ENCODE peak calls at places on chromosomes 16 and 17, in seven cellular contexts. One of them, this sample, is unnamed.

GRCh38 chr16:49597796-49598195 is 224.2 kb downstream of the C16orf78 start:
- DNase-seq in uterus: no peak
- DNase-seq in mucosa of descending colon: no peak
- DNase-seq in cardiac muscle cell: no peak
- DNase-seq in RWPE1: no peak
- DNase-seq in cardiac fibroblast: no peak
- DNase-seq in GM10248: no peak
- DNase-seq in this sample: peak

GRCh38 chr16:31395647-31396046 is 2.5 kb downstream of the ITGAD start:
- DNase-seq in uterus: peak
- DNase-seq in mucosa of descending colon: no peak
- DNase-seq in cardiac muscle cell: no peak
- DNase-seq in RWPE1: no peak
- DNase-seq in cardiac fibroblast: no peak
- DNase-seq in GM10248: no peak
- DNase-seq in this sample: no peak

GRCh38 chr16:11259288-11259621 is 3.3 kb upstream of the SOCS1 start:
- DNase-seq in uterus: no peak
- DNase-seq in mucosa of descending colon: no peak
- DNase-seq in cardiac muscle cell: no peak
- DNase-seq in RWPE1: no peak
- DNase-seq in cardiac fibroblast: no peak
- DNase-seq in GM10248: no peak
- DNase-seq in this sample: no peak

GRCh38 chr16:53085539-53086450 is 31.0 kb downstream of the CHD9 start:
- DNase-seq in uterus: peak
- DNase-seq in mucosa of descending colon: no peak
- DNase-seq in cardiac muscle cell: no peak
- DNase-seq in RWPE1: no peak
- DNase-seq in cardiac fibroblast: no peak
- DNase-seq in GM10248: no peak
- DNase-seq in this sample: no peak

GRCh38 chr16:50724237-50724747 is 17.6 kb upstream of the CYLD start:
- DNase-seq in uterus: no peak
- DNase-seq in mucosa of descending colon: no peak
- DNase-seq in cardiac muscle cell: no peak
- DNase-seq in RWPE1: no peak
- DNase-seq in cardiac fibroblast: peak
- DNase-seq in GM10248: no peak
- DNase-seq in this sample: no peak

GRCh38 chr16:80751167-80751566 is 53.2 kb downstream of the CDYL2 start:
- DNase-seq in uterus: no peak
- DNase-seq in mucosa of descending colon: no peak
- DNase-seq in cardiac muscle cell: no peak
- DNase-seq in RWPE1: no peak
- DNase-seq in cardiac fibroblast: peak
- DNase-seq in GM10248: no peak
- DNase-seq in this sample: no peak

GRCh38 chr16:4213721-4214120 is 28.2 kb downstream of the SRL start:
- DNase-seq in uterus: no peak
- DNase-seq in mucosa of descending colon: peak
- DNase-seq in cardiac muscle cell: no peak
- DNase-seq in RWPE1: no peak
- DNase-seq in cardiac fibroblast: peak
- DNase-seq in GM10248: no peak
- DNase-seq in this sample: no peak

GRCh38 chr17:49676276-49676868 is 1.5 kb downstream of the SPOP start:
- DNase-seq in uterus: no peak
- DNase-seq in mucosa of descending colon: no peak
- DNase-seq in cardiac muscle cell: no peak
- DNase-seq in RWPE1: peak
- DNase-seq in cardiac fibroblast: peak
- DNase-seq in GM10248: peak
- DNase-seq in this sample: no peak

GRCh38 chr17:80477647-80478478 is 1.5 kb upstream of the NPTX1 start:
- DNase-seq in uterus: no peak
- DNase-seq in mucosa of descending colon: no peak
- DNase-seq in cardiac muscle cell: peak
- DNase-seq in RWPE1: peak
- DNase-seq in cardiac fibroblast: peak
- DNase-seq in GM10248: no peak
- DNase-seq in this sample: no peak

GRCh38 chr17:81028506-81028858 is 6.5 kb upstream of the BAIAP2 start:
- DNase-seq in uterus: no peak
- DNase-seq in mucosa of descending colon: peak
- DNase-seq in cardiac muscle cell: no peak
- DNase-seq in RWPE1: no peak
- DNase-seq in cardiac fibroblast: no peak
- DNase-seq in GM10248: no peak
- DNase-seq in this sample: no peak

GRCh38 chr16:84888450-84888849 is 68.7 kb downstream of the CRISPLD2 start:
- DNase-seq in uterus: no peak
- DNase-seq in mucosa of descending colon: no peak
- DNase-seq in cardiac muscle cell: no peak
- DNase-seq in RWPE1: peak
- DNase-seq in cardiac fibroblast: no peak
- DNase-seq in GM10248: no peak
- DNase-seq in this sample: no peak

GRCh38 chr17:15306406-15306970 is 34.9 kb downstream of the TEKT3 start:
- DNase-seq in uterus: no peak
- DNase-seq in mucosa of descending colon: no peak
- DNase-seq in cardiac muscle cell: no peak
- DNase-seq in RWPE1: no peak
- DNase-seq in cardiac fibroblast: peak
- DNase-seq in GM10248: no peak
- DNase-seq in this sample: no peak

GRCh38 chr17:77439382-77440013 is 298.7 kb downstream of the SEC14L1 start:
- DNase-seq in uterus: no peak
- DNase-seq in mucosa of descending colon: no peak
- DNase-seq in cardiac muscle cell: no peak
- DNase-seq in RWPE1: no peak
- DNase-seq in cardiac fibroblast: no peak
- DNase-seq in GM10248: no peak
- DNase-seq in this sample: no peak

GRCh38 chr16:85169333-85170065 is 57.2 kb upstream of the CIBAR2 start:
- DNase-seq in uterus: no peak
- DNase-seq in mucosa of descending colon: no peak
- DNase-seq in cardiac muscle cell: peak
- DNase-seq in RWPE1: peak
- DNase-seq in cardiac fibroblast: no peak
- DNase-seq in GM10248: no peak
- DNase-seq in this sample: no peak

GRCh38 chr16:897701-898100 is 73.1 kb downstream of the LMF1 start:
- DNase-seq in uterus: no peak
- DNase-seq in mucosa of descending colon: no peak
- DNase-seq in cardiac muscle cell: no peak
- DNase-seq in RWPE1: no peak
- DNase-seq in cardiac fibroblast: no peak
- DNase-seq in GM10248: no peak
- DNase-seq in this sample: no peak

GRCh38 chr17:71764507-71764906 is 356.3 kb upstream of the SOX9 start:
- DNase-seq in uterus: no peak
- DNase-seq in mucosa of descending colon: peak
- DNase-seq in cardiac muscle cell: peak
- DNase-seq in RWPE1: peak
- DNase-seq in cardiac fibroblast: no peak
- DNase-seq in GM10248: no peak
- DNase-seq in this sample: no peak
- TF ChIP-seq CTCF in uterus: no peak
- TF ChIP-seq CTCF in mucosa of descending colon: no peak
- TF ChIP-seq CTCF in cardiac muscle cell: peak
- TF ChIP-seq CTCF in RWPE1: no peak
- TF ChIP-seq CTCF in cardiac fibroblast: peak
- TF ChIP-seq CTCF in GM10248: peak
- TF ChIP-seq CTCF in this sample: peak

GRCh38 chr16:67247698-67248400 is 568 bp upstream of the FHOD1 start:
- DNase-seq in uterus: no peak
- DNase-seq in mucosa of descending colon: no peak
- DNase-seq in cardiac muscle cell: no peak
- DNase-seq in RWPE1: no peak
- DNase-seq in cardiac fibroblast: no peak
- DNase-seq in GM10248: no peak
- DNase-seq in this sample: no peak

GRCh38 chr16:67245674-67246080 is 1.6 kb downstream of the FHOD1 start:
- DNase-seq in uterus: no peak
- DNase-seq in mucosa of descending colon: no peak
- DNase-seq in cardiac muscle cell: no peak
- DNase-seq in RWPE1: no peak
- DNase-seq in cardiac fibroblast: no peak
- DNase-seq in GM10248: no peak
- DNase-seq in this sample: no peak

GRCh38 chr16:67245189-67245585 is 2.1 kb downstream of the FHOD1 start:
- DNase-seq in uterus: no peak
- DNase-seq in mucosa of descending colon: peak
- DNase-seq in cardiac muscle cell: no peak
- DNase-seq in RWPE1: no peak
- DNase-seq in cardiac fibroblast: no peak
- DNase-seq in GM10248: no peak
- DNase-seq in this sample: no peak

GRCh38 chr16:67246945-67247697 is at the start of gene FHOD1:
- DNase-seq in uterus: peak
- DNase-seq in mucosa of descending colon: peak
- DNase-seq in cardiac muscle cell: peak
- DNase-seq in RWPE1: peak
- DNase-seq in cardiac fibroblast: peak
- DNase-seq in GM10248: peak
- DNase-seq in this sample: peak

GRCh38 chr16:67246081-67246944 is 968 bp downstream of the FHOD1 start:
- DNase-seq in uterus: peak
- DNase-seq in mucosa of descending colon: peak
- DNase-seq in cardiac muscle cell: peak
- DNase-seq in RWPE1: peak
- DNase-seq in cardiac fibroblast: peak
- DNase-seq in GM10248: peak
- DNase-seq in this sample: peak
- TF ChIP-seq CTCF in uterus: no peak
- TF ChIP-seq CTCF in mucosa of descending colon: no peak
- TF ChIP-seq CTCF in cardiac muscle cell: peak
- TF ChIP-seq CTCF in RWPE1: peak
- TF ChIP-seq CTCF in cardiac fibroblast: peak
- TF ChIP-seq CTCF in GM10248: peak
- TF ChIP-seq CTCF in this sample: peak

DNA sequence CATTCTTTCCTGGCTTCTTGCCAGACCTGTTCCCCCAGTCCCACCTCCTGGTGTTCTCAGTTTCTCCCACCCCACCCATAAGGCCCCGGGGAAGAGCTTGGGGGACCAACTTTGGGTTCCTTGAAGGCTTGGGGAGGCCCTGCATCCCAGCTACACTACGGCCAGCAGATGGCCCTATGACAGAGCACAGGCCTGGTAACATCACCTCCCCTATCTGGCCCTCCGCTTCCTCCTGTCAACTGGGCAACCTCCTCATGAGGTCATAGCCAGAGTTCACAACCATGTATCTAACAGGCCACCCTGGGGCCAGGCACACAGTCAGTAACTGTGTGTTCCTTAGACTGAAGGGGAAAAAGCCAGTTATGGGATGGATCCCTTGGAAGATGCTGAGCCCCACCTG is 31.4 kb downstream of the MYO15A start:
- DNase-seq in uterus: no peak
- DNase-seq in mucosa of descending colon: no peak
- DNase-seq in cardiac muscle cell: no peak
- DNase-seq in RWPE1: no peak
- DNase-seq in cardiac fibroblast: peak
- DNase-seq in GM10248: peak
- DNase-seq in this sample: no peak
- TF ChIP-seq CTCF in uterus: no peak
- TF ChIP-seq CTCF in mucosa of descending colon: no peak
- TF ChIP-seq CTCF in cardiac muscle cell: peak
- TF ChIP-seq CTCF in RWPE1: no peak
- TF ChIP-seq CTCF in cardiac fibroblast: peak
- TF ChIP-seq CTCF in GM10248: peak
- TF ChIP-seq CTCF in this sample: no peak

DNA sequence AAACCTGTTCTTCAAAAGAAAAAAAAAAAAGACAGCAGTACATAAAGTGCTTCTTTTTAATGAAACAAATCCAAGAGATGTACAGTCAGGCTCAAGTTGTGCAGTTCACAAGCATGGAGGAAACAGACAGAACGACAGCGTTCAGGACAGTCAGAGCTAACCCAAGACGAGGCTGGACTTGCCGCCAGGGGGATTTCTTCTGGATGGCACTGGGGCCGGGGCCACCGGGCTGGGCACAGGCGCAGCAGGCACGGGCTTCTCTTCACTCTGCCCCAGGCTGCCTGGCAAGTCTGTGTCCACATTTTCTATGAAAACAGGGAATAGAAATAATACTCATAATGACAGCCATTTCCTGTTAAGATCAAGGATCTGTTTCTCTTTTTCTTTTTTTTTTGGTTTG is 4.4 kb upstream of the NT5C start:
- DNase-seq in uterus: no peak
- DNase-seq in mucosa of descending colon: no peak
- DNase-seq in cardiac muscle cell: no peak
- DNase-seq in RWPE1: no peak
- DNase-seq in cardiac fibroblast: no peak
- DNase-seq in GM10248: no peak
- DNase-seq in this sample: no peak
- TF ChIP-seq CTCF in uterus: no peak
- TF ChIP-seq CTCF in mucosa of descending colon: no peak
- TF ChIP-seq CTCF in cardiac muscle cell: no peak
- TF ChIP-seq CTCF in RWPE1: no peak
- TF ChIP-seq CTCF in cardiac fibroblast: no peak
- TF ChIP-seq CTCF in GM10248: no peak
- TF ChIP-seq CTCF in this sample: no peak

GRCh38 chr17:17877548-17878358 is 41.0 kb upstream of the SREBF1 start:
- DNase-seq in uterus: peak
- DNase-seq in mucosa of descending colon: peak
- DNase-seq in cardiac muscle cell: peak
- DNase-seq in RWPE1: no peak
- DNase-seq in cardiac fibroblast: peak
- DNase-seq in GM10248: no peak
- DNase-seq in this sample: no peak
- TF ChIP-seq CTCF in uterus: no peak
- TF ChIP-seq CTCF in mucosa of descending colon: no peak
- TF ChIP-seq CTCF in cardiac muscle cell: peak
- TF ChIP-seq CTCF in RWPE1: no peak
- TF ChIP-seq CTCF in cardiac fibroblast: no peak
- TF ChIP-seq CTCF in GM10248: no peak
- TF ChIP-seq CTCF in this sample: no peak

This sample was measured in type B pancreatic cell.